ENCODE peak calls at places on chromosomes 13 and 19, in four cellular contexts. T is HepG2, J is K562, P is GM12878. U is an unnamed sample.

GRCh38 chr19:44664976-44665375 is 6.3 kb upstream of the CEACAM19 start:
- DNase-seq in T (no peak), J (no peak), P (no peak), U (no peak)

GRCh38 chr19:44552324-44552723 is 22.8 kb upstream of the CEACAM20 start:
- DNase-seq in T (peak), J (peak), P (no peak), U (peak)

GRCh38 chr19:7397687-7398086 is 49.0 kb downstream of the ARHGEF18 start:
- DNase-seq in T (peak), J (no peak), P (no peak), U (no peak)

GRCh38 chr13:77460195-77460594 is 75.3 kb upstream of the SCEL start:
- DNase-seq in T (no peak), J (no peak), P (peak), U (no peak)

GRCh38 chr19:13008926-13009787 is 13.9 kb downstream of the NFIX start:
- DNase-seq in T (no peak), J (no peak), P (no peak), U (no peak)

GRCh38 chr19:51971624-51972023 is 15.0 kb downstream of the ZNF350 start:
- DNase-seq in T (no peak), J (no peak), P (no peak), U (no peak)

GRCh38 chr19:31223805-31224534 is 125.3 kb downstream of the TSHZ3 start:
- DNase-seq in T (no peak), J (no peak), P (no peak), U (no peak)

GRCh38 chr13:112980441-112980840 is 11.4 kb downstream of the MCF2L start:
- DNase-seq in T (no peak), J (no peak), P (no peak), U (no peak)

GRCh38 chr19:39501340-39501739 is 2.6 kb downstream of the DLL3 start:
- DNase-seq in T (no peak), J (no peak), P (no peak), U (no peak)

GRCh38 chr13:45678282-45678681 is 23.8 kb upstream of the CBY2 start:
- DNase-seq in T (no peak), J (no peak), P (no peak), U (no peak)

GRCh38 chr13:72390909-72391308 is 336.5 kb downstream of the MZT1 start:
- DNase-seq in T (peak), J (no peak), P (no peak), U (no peak)

GRCh38 chr19:31560021-31560770 is 211.0 kb upstream of the TSHZ3 start:
- DNase-seq in T (no peak), J (no peak), P (no peak), U (no peak)

GRCh38 chr13:93857126-93857525 is 622.4 kb downstream of the DCT start:
- DNase-seq in T (no peak), J (no peak), P (no peak), U (no peak)

GRCh38 chr19:1882786-1883692 is 2.3 kb downstream of the ABHD17A start:
- DNase-seq in T (no peak), J (no peak), P (no peak), U (no peak)

GRCh38 chr13:36862002-36862706 is 43.1 kb downstream of the RFXAP start:
- DNase-seq in T (no peak), J (no peak), P (no peak), U (no peak)

GRCh38 chr19:38852231-38853044 is 2.7 kb upstream of the HNRNPL start:
- DNase-seq in T (no peak), J (peak), P (no peak), U (peak)

GRCh38 chr19:34308381-34309367 is 54.3 kb downstream of the GARRE1 start:
- DNase-seq in T (no peak), J (no peak), P (no peak), U (no peak)

GRCh38 chr13:45482571-45483173 is 17.9 kb downstream of the COG3 start:
- DNase-seq in T (no peak), J (no peak), P (no peak), U (no peak)

GRCh38 chr19:42178791-42179500 is 38.5 kb downstream of the DEDD2 start:
- DNase-seq in T (no peak), J (peak), P (no peak), U (peak)

DNA sequence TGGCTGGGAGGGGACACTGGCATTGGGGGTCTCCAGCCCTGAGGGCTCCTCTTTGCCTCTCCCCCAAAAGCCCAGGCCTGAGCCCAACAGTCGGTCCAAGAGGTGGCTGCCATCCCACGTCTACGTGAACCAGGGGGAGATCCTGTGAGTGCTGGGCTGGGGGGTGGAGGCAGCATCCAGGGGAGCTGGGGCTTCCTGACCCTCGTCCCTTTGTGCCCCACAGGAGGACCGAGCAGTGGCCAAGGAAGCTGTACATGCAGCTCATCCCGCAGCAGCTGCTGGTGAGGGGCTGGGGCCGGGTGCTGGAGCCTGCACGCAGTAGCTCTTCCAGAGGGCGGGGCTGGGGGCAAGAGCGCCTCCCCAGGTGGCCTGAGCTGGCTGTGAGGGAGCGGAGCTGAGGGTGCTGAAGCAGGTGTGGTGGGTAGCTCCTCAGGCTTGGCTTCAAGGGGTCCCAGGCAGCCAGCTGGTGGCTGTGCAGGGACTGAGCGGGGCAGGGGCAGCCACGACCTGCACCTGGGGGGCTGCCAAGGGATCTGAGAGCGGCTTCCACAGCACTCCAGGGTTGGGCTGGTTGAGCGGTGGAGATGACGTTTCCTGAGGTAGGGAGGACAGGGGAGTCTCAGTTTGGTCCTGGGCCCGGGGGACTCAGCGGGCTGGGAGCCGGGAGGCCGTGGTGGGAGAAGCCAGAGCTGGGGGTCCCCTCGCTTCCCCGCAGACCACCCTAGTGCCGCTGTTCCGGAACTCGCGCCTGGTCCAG is 7.1 kb downstream of the PTOV1 start:
- DNase-seq in T (no peak), J (no peak), P (no peak), U (no peak)
- TF ChIP-seq TARDBP in T (no peak), J (no peak), P (no peak), U (no peak)

DNA sequence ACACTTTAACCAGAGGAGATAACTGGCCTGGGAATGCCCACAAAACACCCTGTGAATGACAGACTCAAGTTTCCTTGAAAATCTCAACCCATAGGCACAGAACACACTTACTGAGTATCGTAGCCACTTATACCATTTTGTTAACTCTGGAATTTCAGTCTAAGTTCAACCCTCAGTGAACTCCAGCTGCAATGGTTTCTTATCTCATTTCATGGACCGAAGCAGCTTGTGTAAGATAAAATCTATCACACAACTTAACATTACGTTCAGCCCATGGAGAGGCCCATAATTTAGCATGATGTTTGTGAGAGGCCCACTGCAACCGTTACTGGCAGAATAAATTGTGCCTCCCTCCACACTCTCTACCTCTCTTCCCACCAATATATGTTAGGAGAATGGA is 323.0 kb downstream of the DNAJC15 start:
- DNase-seq in T (no peak), J (no peak), P (no peak), U (no peak)
- TF ChIP-seq TARDBP in T (no peak), J (no peak), P (no peak), U (no peak)

GRCh38 chr19:10467104-10467706 is 36.0 kb downstream of the KEAP1 start:
- DNase-seq in T (no peak), J (no peak), P (no peak), U (no peak)

GRCh38 chr19:10474962-10475451 is 28.1 kb downstream of the KEAP1 start:
- DNase-seq in T (no peak), J (peak), P (no peak), U (no peak)

GRCh38 chr19:10468133-10468532 is 35.0 kb downstream of the KEAP1 start:
- DNase-seq in T (no peak), J (no peak), P (no peak), U (no peak)

GRCh38 chr19:10473192-10473591 is 30.0 kb downstream of the KEAP1 start:
- DNase-seq in T (no peak), J (no peak), P (no peak), U (no peak)

GRCh38 chr19:10471909-10472308 is 31.2 kb downstream of the KEAP1 start:
- DNase-seq in T (peak), J (no peak), P (no peak), U (peak)
- TF ChIP-seq TARDBP in T (no peak), J (no peak), P (no peak), U (no peak)

GRCh38 chr13:99495478-99496321 is 5.6 kb upstream of the TM9SF2 start:
- DNase-seq in T (peak), J (no peak), P (no peak), U (no peak)
- TF ChIP-seq TARDBP in T (no peak), J (no peak), P (no peak), U (no peak)

GRCh38 chr13:108595416-108596257 is 33.8 kb upstream of the MYO16 start:
- DNase-seq in T (no peak), J (no peak), P (no peak), U (no peak)

GRCh38 chr13:108594153-108594552 is 35.3 kb upstream of the MYO16 start:
- DNase-seq in T (no peak), J (no peak), P (no peak), U (no peak)

DNA sequence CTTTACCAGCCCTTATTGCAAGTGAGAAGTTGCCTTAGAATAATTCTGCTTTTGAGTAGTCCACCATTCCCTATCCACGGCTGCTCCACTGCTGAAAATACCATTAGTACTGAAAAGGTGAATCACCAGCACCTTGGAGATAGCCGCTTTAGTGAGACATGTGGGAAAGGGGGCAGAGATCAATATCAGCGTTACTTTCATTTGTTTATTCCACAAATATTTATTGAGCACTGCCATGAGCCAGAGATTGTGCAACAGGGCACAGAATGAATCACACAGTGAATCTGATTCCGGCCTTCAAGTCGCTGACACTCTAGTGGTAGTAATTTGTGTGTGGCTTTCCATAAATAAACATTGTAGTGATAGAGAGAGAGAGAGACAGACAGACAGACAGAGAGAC is 31.5 kb upstream of the MYO16 start:
- DNase-seq in T (peak), J (no peak), P (no peak), U (no peak)
- TF ChIP-seq TARDBP in T (no peak), J (no peak), P (no peak), U (no peak)

DNA sequence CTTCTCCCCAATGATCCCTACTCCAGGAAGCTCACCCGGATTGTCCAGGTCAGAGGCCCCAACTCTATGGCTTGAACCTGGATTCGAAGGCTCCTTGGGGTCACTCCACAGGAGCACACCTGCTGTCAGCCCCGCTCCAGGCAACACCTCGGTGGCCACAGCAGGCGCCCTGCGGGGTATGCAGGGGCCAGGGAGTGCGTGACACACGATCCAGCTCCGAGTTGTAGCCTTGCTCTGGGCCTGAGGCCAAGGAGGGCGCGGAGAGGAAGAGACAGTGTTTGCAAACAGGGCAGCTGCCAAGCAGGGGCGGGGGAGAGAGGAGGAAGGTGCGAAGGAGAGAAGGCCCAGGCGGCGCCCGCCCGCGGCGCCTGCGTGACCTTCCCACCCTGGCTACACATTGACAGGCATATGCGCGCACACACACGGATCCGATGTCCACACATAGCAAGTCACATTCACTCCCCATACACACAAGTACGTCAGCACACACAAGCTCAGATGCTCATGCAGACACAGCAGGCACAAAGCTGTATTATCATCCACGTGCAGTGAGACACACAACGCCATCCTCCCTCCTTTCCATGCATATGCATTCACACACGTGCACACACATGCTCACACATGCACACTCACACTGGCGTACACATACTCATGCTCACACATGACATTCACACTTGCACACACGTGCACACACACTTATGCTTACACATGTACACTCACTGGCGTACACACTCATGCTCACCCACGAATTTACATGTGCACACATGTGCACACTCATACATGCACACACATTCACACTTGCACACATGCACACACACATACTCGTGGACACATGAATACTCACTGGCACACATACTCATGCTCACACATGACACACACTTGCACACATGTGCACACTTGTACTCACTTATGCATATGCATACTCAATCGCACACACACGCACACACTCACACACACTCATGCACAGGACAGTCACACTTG is 10.4 kb downstream of the SBK2 start:
- DNase-seq in T (peak), J (no peak), P (no peak), U (no peak)
- TF ChIP-seq TARDBP in T (peak), J (no peak), P (no peak), U (no peak)

DNA sequence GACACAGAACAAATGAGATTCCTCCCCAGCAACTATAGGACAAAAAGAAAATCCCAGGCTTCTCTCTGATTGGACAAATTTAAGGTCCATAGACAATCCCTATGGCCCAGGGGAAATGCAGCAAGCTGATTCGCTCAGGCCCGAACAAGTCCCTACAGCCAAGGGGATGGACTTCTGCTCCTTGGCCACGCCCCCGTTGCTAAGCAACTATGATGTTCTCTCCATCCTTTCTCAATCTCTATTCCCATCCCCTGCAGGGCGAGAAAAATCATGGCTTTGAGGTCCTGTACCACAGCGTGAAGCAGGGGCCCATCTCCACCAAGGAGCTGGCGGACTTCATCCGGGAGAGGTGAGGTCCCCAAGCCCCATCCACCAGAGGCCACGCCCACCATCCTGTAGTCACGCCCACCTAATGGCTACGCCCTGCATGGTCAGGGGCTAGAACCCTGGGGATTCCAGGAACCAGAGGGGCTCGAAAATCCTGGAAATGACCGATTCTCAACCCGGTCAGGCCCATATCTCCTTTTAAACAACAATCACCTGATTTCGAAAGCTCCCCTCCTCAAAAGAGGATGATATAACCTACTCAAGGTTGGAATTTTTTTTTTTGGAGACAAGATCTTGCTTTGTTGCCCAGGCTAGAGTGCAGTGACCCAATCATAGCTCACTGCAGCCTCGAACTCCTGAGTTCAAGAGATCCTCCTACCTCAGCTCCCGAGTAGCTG is 11.4 kb downstream of the FCHO1 start:
- DNase-seq in T (peak), J (peak), P (no peak), U (peak)
- TF ChIP-seq TARDBP in T (no peak), J (no peak), P (no peak), U (no peak)

DNA sequence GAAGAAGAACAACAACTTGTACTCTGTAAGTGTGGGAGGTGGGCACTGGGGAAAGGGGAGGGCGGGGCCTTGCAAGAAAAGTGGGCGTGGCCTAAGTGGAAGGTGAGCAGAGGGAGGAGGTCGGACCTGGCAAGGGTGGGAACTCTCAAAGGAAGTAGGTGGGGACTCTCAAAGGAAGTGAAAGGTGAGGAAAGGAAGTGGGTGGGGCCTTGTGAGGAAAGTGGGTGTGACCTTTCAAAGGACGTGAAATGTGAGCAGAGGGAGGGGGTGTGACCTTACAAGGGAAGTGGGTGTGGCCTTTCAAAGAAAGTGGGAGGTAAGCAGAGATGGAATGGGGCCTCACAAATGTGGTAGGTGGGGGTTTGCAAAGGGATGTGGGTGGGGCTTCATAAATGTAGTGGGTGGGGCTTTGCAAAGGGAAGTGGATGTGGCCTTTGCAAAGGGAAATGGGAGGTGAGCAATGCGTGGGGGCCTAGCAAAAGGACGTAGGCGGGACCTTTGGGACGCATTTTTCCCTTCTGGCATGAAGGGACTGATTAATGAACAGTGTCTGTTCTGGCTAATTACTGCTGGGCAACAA is 25.9 kb downstream of the ACSBG2 start:
- DNase-seq in T (peak), J (peak), P (peak), U (peak)
- TF ChIP-seq TARDBP in T (no peak), J (no peak), P (no peak), U (no peak)

GRCh38 chr13:44406617-44407016 is 33.0 kb downstream of the SERP2 start:
- DNase-seq in T (no peak), J (no peak), P (no peak), U (no peak)

GRCh38 chr13:44407379-44407778 is 33.8 kb downstream of the SERP2 start:
- DNase-seq in T (no peak), J (no peak), P (no peak), U (no peak)

GRCh38 chr13:44403720-44404063 is 30.1 kb downstream of the SERP2 start:
- DNase-seq in T (no peak), J (no peak), P (no peak), U (no peak)

GRCh38 chr13:44402902-44403719 is 29.5 kb downstream of the SERP2 start:
- DNase-seq in T (no peak), J (no peak), P (no peak), U (no peak)

GRCh38 chr13:44404261-44405139 is 30.9 kb downstream of the SERP2 start:
- DNase-seq in T (peak), J (no peak), P (no peak), U (no peak)
- TF ChIP-seq TARDBP in T (peak), J (no peak), P (no peak), U (no peak)